ENCODE peak calls at places on chromosome 15, in five cellular contexts. G is gastrocnemius medialis, R is psoas muscle, A is left ventricle myocardium inferior, Y is transverse colon. P is an unnamed sample.

GRCh38 chr15:79812536-79812935 is 84.3 kb downstream of the MTHFS start:
- DNase-seq in G (no peak), R (no peak), A (no peak), Y (no peak), P (no peak)

GRCh38 chr15:50993598-50993997 is 85.1 kb downstream of the AP4E1 start:
- DNase-seq in G (no peak), R (no peak), A (no peak), Y (no peak), P (no peak)

GRCh38 chr15:39669671-39670070 is 88.8 kb downstream of the THBS1 start:
- DNase-seq in G (no peak), R (no peak), A (no peak), Y (no peak), P (no peak)

GRCh38 chr15:49902791-49903481 is 216.1 kb downstream of the ATP8B4 start:
- DNase-seq in G (no peak), R (no peak), A (no peak), Y (no peak), P (no peak)

GRCh38 chr15:65790692-65791334 is 1.3 kb downstream of the DENND4A start:
- DNase-seq in G (no peak), R (no peak), A (no peak), Y (no peak), P (peak)

GRCh38 chr15:68332266-68332665 is 54.7 kb downstream of the FEM1B start:
- DNase-seq in G (no peak), R (no peak), A (no peak), Y (no peak), P (no peak)

GRCh38 chr15:43538091-43538490 is 20.7 kb downstream of the MAP1A start:
- DNase-seq in G (no peak), R (no peak), A (no peak), Y (no peak), P (no peak)

GRCh38 chr15:37016287-37016686 is 84.1 kb downstream of the MEIS2 start:
- DNase-seq in G (no peak), R (no peak), A (no peak), Y (peak), P (no peak)

GRCh38 chr15:52163321-52164190 is 27.6 kb downstream of the GNB5 start:
- DNase-seq in G (no peak), R (no peak), A (no peak), Y (no peak), P (no peak)
- H3K27ac ChIP-seq in G (no peak), R (no peak), A (no peak), Y (no peak), P (no peak)

GRCh38 chr15:83960192-83960829 is 275.3 kb upstream of the GOLGA6L4 start:
- DNase-seq in G (no peak), R (no peak), A (no peak), Y (no peak), P (no peak)

GRCh38 chr15:83956887-83957286 is 278.7 kb upstream of the GOLGA6L4 start:
- DNase-seq in G (no peak), R (no peak), A (no peak), Y (no peak), P (no peak)

GRCh38 chr15:83959477-83959876 is 276.1 kb upstream of the GOLGA6L4 start:
- DNase-seq in G (no peak), R (no peak), A (no peak), Y (no peak), P (no peak)

DNA sequence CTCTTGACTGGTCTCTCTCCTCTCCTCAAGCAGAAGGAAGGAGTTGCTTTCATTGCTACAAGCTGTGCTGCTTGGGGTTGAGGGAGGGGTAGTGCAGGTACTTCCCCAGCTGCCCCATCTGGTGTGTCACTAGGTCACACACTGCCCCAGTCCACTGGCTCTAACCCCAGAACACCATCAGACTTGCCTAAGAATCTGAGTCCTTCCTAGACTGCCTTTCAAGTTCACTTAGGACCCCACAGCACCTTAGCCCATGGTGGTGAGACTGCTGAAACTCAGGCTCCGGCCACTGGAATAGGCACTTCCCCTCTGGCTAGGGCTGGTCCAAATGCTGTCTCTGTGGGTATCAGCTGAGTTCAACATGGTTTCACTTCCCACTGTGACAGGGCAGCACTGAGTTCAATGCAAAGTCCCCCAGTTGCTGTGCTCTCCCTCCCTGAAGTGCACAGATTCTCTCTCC is 279.7 kb upstream of the GOLGA6L4 start:
- DNase-seq in G (no peak), R (no peak), A (no peak), Y (peak), P (no peak)
- H3K27ac ChIP-seq in G (no peak), R (no peak), A (no peak), Y (no peak), P (no peak)

GRCh38 chr15:75203017-75203907 is 1.6 kb downstream of the C15orf39 start:
- DNase-seq in G (no peak), R (no peak), A (no peak), Y (no peak), P (peak)

GRCh38 chr15:75203908-75204263 is 2.2 kb downstream of the C15orf39 start:
- DNase-seq in G (no peak), R (no peak), A (no peak), Y (no peak), P (no peak)

GRCh38 chr15:75206006-75206405 is 4.3 kb downstream of the C15orf39 start:
- DNase-seq in G (no peak), R (no peak), A (no peak), Y (no peak), P (no peak)

GRCh38 chr15:75205064-75205395 is 3.3 kb downstream of the C15orf39 start:
- DNase-seq in G (no peak), R (no peak), A (no peak), Y (no peak), P (no peak)

DNA sequence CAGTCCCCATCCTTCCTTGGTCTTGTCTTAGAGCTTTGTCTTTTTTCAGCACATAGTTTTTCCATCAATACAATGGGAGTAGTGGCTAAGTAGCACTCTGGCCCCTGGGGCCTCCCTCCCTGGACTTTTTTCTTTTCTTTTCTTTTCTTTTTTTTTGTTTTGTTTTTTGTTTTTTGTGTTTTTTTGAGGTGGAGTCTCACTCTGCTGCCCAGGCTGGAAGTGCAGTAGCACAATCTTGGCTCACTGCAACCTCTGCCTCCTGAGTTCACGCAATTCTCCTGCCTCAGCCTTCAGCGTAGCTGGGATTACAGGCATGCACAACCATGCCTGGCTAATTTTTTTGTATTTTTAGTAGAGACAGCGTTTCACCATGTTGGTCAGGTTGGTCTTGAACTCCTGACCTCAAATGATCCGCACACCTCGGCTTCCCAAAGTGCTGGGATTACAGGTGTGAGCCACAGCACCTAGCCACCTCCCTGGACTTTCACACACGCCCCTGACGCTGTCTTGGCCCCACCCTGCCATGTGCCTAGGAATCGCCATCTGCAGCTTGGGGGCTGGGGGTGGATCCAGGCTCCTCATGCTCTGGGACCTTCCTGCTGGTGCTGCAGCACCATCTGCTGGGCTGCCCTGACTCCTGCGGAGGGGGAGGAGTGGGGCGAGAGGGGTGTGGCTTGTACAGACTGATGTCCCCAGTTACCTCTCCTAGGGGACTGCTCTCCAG is 2.8 kb downstream of the C15orf39 start:
- DNase-seq in G (peak), R (peak), A (peak), Y (peak), P (peak)
- H3K27ac ChIP-seq in G (peak), R (peak), A (peak), Y (peak), P (peak)

GRCh38 chr15:98586066-98586465 is 62.3 kb upstream of the IGF1R start:
- DNase-seq in G (no peak), R (no peak), A (no peak), Y (no peak), P (no peak)

GRCh38 chr15:98581715-98582114 is 66.6 kb upstream of the IGF1R start:
- DNase-seq in G (no peak), R (no peak), A (no peak), Y (no peak), P (no peak)

GRCh38 chr15:98580577-98580976 is 67.8 kb upstream of the IGF1R start:
- DNase-seq in G (no peak), R (no peak), A (no peak), Y (no peak), P (no peak)

GRCh38 chr15:98583758-98584157 is 64.6 kb upstream of the IGF1R start:
- DNase-seq in G (no peak), R (no peak), A (no peak), Y (no peak), P (no peak)

DNA sequence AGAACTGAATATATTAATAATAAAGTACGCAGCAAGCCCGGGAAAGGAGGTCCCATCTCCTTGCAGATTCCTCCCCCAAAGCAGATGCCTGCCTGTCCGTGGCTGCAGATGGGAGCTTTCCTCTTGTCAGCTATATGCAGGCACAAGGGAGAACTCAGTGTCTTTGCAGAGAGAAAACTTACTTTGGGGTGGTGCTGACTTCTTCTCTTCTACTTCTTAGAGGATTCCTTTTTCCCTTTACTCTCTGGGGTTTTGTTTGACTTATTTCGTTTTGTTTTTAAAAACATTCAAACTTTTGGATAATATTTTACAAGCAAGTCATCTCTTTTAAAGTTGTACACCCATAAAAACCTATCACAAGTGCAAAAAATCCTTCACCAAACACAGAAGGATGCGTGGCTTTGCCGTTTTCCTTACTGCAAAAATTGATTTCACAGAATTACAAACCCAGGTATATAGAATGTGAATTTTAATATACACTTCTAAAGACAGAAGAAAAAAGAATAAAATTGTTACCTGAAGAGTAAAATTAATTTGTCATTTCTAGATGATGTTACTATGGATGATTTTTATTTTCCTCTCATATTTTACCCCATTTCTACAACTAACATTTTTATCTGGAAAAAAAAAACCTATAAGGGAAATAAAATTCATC is 65.3 kb upstream of the IGF1R start:
- DNase-seq in G (no peak), R (no peak), A (no peak), Y (no peak), P (no peak)
- H3K27ac ChIP-seq in G (no peak), R (no peak), A (no peak), Y (no peak), P (no peak)

GRCh38 chr15:81235276-81235675 is 38.6 kb downstream of the IL16 start:
- DNase-seq in G (no peak), R (no peak), A (no peak), Y (no peak), P (no peak)

GRCh38 chr15:81239190-81239589 is 42.5 kb downstream of the IL16 start:
- DNase-seq in G (no peak), R (no peak), A (no peak), Y (no peak), P (no peak)

GRCh38 chr15:81235781-81236507 is 39.3 kb downstream of the IL16 start:
- DNase-seq in G (no peak), R (peak), A (peak), Y (no peak), P (no peak)
- H3K27ac ChIP-seq in G (peak), R (no peak), A (peak), Y (no peak), P (no peak)

DNA sequence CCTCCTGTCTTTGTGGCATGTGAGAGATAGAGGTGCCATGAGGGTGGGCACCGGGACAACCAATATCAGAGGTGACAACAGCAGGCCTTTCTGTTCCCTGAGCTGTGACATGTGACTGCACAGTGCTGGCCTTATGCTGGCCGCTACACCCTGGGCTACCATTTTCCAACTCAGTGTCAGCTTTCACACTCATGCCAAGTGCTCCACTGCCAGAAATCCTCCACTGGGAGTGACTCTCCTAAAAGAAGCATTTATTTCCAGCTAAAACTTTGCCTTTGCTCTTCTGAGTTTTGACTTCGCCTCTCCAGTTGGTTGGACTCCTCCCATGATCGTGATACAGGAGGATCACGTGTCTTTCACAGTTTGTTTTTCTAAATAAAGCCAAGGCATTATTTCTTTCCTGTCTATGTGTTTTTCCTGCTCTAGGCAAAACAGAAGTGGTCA is 31.4 kb downstream of the CA12 start:
- DNase-seq in G (peak), R (peak), A (peak), Y (no peak), P (no peak)
- H3K27ac ChIP-seq in G (peak), R (peak), A (peak), Y (peak), P (no peak)

DNA sequence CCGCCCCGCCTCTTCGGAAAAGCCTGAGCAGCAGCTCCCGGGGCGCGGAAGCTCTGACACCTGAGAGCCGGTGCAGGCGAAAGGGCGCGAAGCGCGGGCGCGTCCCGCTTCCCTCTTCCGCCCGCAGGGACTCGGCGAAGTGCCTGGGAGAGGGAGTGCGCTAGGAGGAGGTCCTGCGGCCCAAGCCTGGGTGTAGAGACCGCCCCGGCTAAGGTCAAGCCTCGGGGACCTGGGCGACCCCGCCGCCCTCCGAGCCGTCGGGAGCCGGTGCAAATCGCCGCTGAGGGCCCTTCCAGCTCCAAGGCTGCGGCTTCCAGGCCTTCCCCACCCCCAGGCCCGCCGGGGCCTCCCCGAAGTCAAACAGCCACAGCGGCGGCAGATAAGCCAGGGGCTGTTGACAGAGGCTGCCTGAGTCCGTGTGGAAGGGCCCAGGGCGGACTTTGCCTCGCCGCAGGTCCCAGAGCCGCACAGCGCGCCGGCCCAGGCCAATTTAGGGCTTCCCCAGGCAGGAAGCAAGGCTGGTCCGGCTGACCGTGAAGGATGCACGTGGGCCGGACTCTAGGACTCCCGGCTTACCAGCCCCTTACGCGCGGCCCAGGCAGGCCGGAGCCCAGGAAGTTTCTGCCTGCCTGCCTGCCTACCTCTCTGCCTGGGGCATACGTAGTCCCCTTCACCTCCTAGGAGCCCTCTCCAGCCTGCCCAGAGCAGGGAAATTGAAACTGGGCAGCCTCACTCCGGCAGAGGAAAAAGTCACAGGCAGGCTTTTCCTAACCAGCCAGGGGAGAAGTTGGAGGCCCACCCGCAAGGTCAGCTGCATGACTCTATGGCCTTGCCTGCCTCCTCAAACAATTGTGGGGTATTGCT is 2.3 kb downstream of the ITPKA start:
- DNase-seq in G (no peak), R (no peak), A (no peak), Y (peak), P (peak)
- H3K27ac ChIP-seq in G (no peak), R (no peak), A (no peak), Y (peak), P (peak)

GRCh38 chr15:64642875-64643274 is 132.5 kb downstream of the RBPMS2 start:
- DNase-seq in G (no peak), R (no peak), A (no peak), Y (no peak), P (peak)

GRCh38 chr15:64636541-64636940 is 138.8 kb downstream of the RBPMS2 start:
- DNase-seq in G (no peak), R (no peak), A (no peak), Y (no peak), P (no peak)

GRCh38 chr15:64637412-64637811 is 138.0 kb downstream of the RBPMS2 start:
- DNase-seq in G (no peak), R (no peak), A (no peak), Y (no peak), P (no peak)

GRCh38 chr15:64643685-64644084 is 131.7 kb downstream of the RBPMS2 start:
- DNase-seq in G (no peak), R (no peak), A (no peak), Y (no peak), P (no peak)

DNA sequence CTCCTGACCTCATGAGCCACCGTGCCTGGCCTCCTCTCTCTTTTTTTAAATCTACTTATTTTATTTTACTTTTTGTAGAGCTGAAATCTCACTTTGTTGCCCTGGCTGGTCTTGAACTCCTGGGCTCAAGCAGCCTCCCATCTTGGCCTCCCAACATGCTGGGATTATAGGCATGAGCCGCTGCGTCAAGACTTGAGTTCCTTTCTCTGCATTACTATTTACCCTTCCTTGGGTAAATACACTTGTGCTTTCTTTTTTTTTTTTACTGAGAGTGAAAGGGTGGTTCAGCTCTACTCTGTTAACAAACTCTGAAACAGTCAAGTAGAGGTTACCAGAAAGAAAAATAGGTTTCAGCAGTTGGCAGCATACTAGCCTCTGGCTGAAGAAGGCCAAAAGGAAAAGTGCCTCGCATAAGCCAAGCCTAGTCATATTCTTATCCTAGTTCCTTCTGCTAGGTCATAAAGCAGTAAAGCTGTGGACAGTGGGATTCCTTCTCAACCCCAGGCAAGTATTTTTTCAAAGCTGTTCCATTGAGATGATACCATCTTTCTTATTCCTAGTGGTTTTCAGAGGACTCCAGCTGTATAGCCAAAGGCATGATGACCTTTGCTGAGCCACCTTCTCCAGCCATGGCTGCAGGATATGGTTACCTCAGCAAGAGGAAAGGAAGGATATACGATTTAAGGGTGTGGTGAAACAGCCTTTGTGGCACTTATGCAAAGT is 135.1 kb downstream of the RBPMS2 start:
- DNase-seq in G (no peak), R (no peak), A (no peak), Y (no peak), P (peak)
- H3K27ac ChIP-seq in G (no peak), R (no peak), A (peak), Y (peak), P (peak)

P was measured in small intestine.